ENCODE peak calls at places on chromosomes 6 and 20, in four cellular contexts. One of them, this sample, is unnamed. For H3K4me1, the result is how much of the 10 kb centered on the place peaks cover.

GRCh38 chr6:30530013-30530412 is 26.3 kb downstream of the GNL1 start:
- DNase-seq in fibroblast of lung: no peak
- DNase-seq in neuronal stem cell: no peak
- DNase-seq in heart right ventricle: no peak
- DNase-seq in this sample: no peak

GRCh38 chr20:24144371-24144770 is 155.8 kb upstream of the GGTLC1 start:
- DNase-seq in fibroblast of lung: no peak
- DNase-seq in heart right ventricle: no peak
- DNase-seq in neuronal stem cell: no peak
- DNase-seq in this sample: no peak

GRCh38 chr6:85482206-85483040 is 32.5 kb downstream of the NT5E start:
- DNase-seq in fibroblast of lung: no peak
- DNase-seq in heart right ventricle: peak
- DNase-seq in neuronal stem cell: no peak
- DNase-seq in this sample: no peak

GRCh38 chr6:159577564-159577963 is 115.5 kb downstream of the SOD2 start:
- DNase-seq in neuronal stem cell: no peak
- DNase-seq in fibroblast of lung: no peak
- DNase-seq in heart right ventricle: no peak
- DNase-seq in this sample: no peak

GRCh38 chr20:542777-543368 is 717 bp downstream of the CSNK2A1 start:
- DNase-seq in neuronal stem cell: no peak
- DNase-seq in fibroblast of lung: no peak
- DNase-seq in heart right ventricle: no peak
- DNase-seq in this sample: peak

GRCh38 chr20:18831830-18832229 is 18.2 kb downstream of the SCP2D1 start:
- DNase-seq in neuronal stem cell: no peak
- DNase-seq in heart right ventricle: no peak
- DNase-seq in fibroblast of lung: peak
- DNase-seq in this sample: no peak

GRCh38 chr6:131931063-131931745 is 20.0 kb downstream of the CCN2 start:
- DNase-seq in heart right ventricle: no peak
- DNase-seq in neuronal stem cell: no peak
- DNase-seq in fibroblast of lung: peak
- DNase-seq in this sample: no peak

GRCh38 chr20:63659370-63659769 is 1.3 kb downstream of the RTEL1 start:
- DNase-seq in neuronal stem cell: no peak
- DNase-seq in fibroblast of lung: no peak
- DNase-seq in heart right ventricle: no peak
- DNase-seq in this sample: no peak

GRCh38 chr20:53175135-53175780 is 203.1 kb downstream of the TSHZ2 start:
- DNase-seq in fibroblast of lung: no peak
- DNase-seq in heart right ventricle: no peak
- DNase-seq in neuronal stem cell: no peak
- DNase-seq in this sample: no peak

GRCh38 chr20:44097521-44098255 is 89.3 kb downstream of the JPH2 start:
- DNase-seq in neuronal stem cell: no peak
- DNase-seq in heart right ventricle: no peak
- DNase-seq in fibroblast of lung: peak
- DNase-seq in this sample: no peak

GRCh38 chr6:2739335-2739734 is 11.4 kb downstream of the MYLK4 start:
- DNase-seq in fibroblast of lung: peak
- DNase-seq in heart right ventricle: no peak
- DNase-seq in neuronal stem cell: no peak
- DNase-seq in this sample: no peak

GRCh38 chr6:166567107-166567506 is 19.4 kb downstream of the RAMACL start:
- DNase-seq in heart right ventricle: no peak
- DNase-seq in neuronal stem cell: no peak
- DNase-seq in fibroblast of lung: peak
- DNase-seq in this sample: no peak

GRCh38 chr6:28968476-28968875 is 36.6 kb downstream of the ZNF311 start:
- DNase-seq in fibroblast of lung: no peak
- DNase-seq in heart right ventricle: no peak
- DNase-seq in neuronal stem cell: no peak
- DNase-seq in this sample: no peak

GRCh38 chr6:148563066-148563465 is 183.8 kb upstream of the UST start:
- DNase-seq in fibroblast of lung: no peak
- DNase-seq in heart right ventricle: no peak
- DNase-seq in neuronal stem cell: no peak
- DNase-seq in this sample: no peak

GRCh38 chr20:62745279-62745958 is 36.8 kb downstream of the NTSR1 start:
- DNase-seq in heart right ventricle: no peak
- DNase-seq in neuronal stem cell: no peak
- DNase-seq in fibroblast of lung: no peak
- DNase-seq in this sample: no peak

GRCh38 chr20:45968801-45969711 is 2.9 kb downstream of the ZNF335 start:
- DNase-seq in heart right ventricle: no peak
- DNase-seq in neuronal stem cell: no peak
- DNase-seq in fibroblast of lung: no peak
- DNase-seq in this sample: no peak

DNA sequence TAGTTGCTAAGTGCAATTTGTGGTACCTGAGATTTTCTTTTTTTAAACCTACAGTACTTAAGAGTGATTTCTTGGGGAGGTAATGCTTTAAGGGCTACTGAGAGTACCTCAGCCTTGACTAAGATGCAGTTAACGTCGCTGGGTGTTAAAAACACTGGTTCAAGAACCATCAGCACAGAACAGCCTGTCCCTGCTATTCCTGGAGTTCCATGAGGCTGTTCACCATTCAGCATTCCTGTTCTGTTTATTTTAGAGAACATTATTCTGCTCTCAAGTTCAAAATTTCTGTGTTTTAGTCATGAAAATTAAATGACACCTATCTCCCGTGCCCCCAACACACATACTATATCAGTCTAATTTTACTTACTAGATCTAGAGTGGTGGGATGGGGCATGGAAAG is 1.7 kb upstream of the PRELID3B start:
- DNase-seq in fibroblast of lung: no peak
- DNase-seq in heart right ventricle: no peak
- DNase-seq in neuronal stem cell: no peak
- DNase-seq in this sample: no peak
- H3K4me3 ChIP-seq in fibroblast of lung: no peak
- H3K4me3 ChIP-seq in heart right ventricle: no peak
- H3K4me3 ChIP-seq in neuronal stem cell: no peak
- H3K4me3 ChIP-seq in this sample: no peak

GRCh38 chr20:14664101-14664500 is 326.7 kb upstream of the FLRT3 start:
- DNase-seq in neuronal stem cell: no peak
- DNase-seq in fibroblast of lung: no peak
- DNase-seq in heart right ventricle: no peak
- DNase-seq in this sample: no peak
- H3K27ac ChIP-seq in neuronal stem cell: no peak
- H3K27ac ChIP-seq in fibroblast of lung: no peak
- H3K27ac ChIP-seq in heart right ventricle: no peak
- H3K27ac ChIP-seq in this sample: no peak

DNA sequence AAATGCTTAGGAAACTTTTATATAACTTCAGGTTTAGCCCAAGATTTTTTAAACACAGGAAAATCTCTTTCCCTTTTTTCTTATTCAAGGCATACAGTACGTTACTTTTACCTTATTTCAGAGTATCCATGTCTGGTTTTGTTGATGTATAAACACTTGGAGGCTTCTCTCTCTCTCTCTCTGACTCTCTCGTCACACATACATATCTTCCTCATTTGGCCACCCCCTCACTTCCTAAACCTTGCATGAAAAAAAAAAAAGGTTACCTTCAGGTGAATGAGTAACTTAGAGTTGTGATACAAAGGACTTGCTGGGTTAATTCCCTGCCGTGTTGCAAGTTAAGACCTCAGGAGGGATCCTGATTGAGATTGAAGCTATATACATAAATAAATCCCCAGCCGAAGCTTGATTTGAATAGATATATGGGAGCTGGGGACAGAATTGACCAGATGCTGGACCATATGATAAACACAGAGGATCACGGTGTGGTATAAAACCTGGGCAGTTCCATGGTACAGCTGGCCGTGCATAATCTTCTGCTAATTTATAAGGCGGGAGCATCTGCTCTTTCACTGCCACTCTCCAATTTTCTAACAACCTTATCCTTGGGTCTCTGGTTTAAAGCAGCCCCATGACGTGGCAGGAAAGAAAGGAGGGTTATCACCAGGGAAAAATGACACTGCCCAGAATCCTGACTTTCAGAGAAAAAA is 55.1 kb upstream of the IL20RA start:
- DNase-seq in fibroblast of lung: no peak
- DNase-seq in neuronal stem cell: no peak
- DNase-seq in heart right ventricle: no peak
- DNase-seq in this sample: no peak
- H3K4me1 ChIP-seq in fibroblast of lung: under half
- H3K4me1 ChIP-seq in neuronal stem cell: under half
- H3K4me1 ChIP-seq in heart right ventricle: under half
- H3K4me1 ChIP-seq in this sample: under half

DNA sequence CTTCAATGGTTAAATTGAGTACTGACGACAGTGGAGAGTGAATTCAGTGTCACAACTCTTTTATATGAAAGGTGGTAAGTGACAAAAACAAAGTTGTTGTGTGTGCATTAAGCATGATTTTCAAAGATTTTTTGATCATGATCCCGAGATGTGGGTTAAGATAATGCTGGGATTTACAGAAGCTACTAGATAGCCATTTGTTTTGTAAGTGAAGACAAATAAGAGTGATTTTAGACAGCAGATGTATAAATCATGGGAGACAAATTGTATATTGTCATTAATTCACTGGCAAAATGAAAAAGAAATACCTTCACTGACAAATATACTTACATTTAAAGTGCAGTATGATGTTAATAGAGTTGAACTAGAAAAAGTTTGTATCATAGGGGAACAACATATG is 6.1 kb downstream of the ADGRB3 start:
- DNase-seq in heart right ventricle: no peak
- DNase-seq in neuronal stem cell: no peak
- DNase-seq in fibroblast of lung: no peak
- DNase-seq in this sample: no peak
- H3K4me3 ChIP-seq in heart right ventricle: no peak
- H3K4me3 ChIP-seq in neuronal stem cell: no peak
- H3K4me3 ChIP-seq in fibroblast of lung: no peak
- H3K4me3 ChIP-seq in this sample: no peak

GRCh38 chr20:13492001-13492480 is 146.7 kb downstream of the TASP1 start:
- DNase-seq in heart right ventricle: no peak
- DNase-seq in neuronal stem cell: peak
- DNase-seq in fibroblast of lung: peak
- DNase-seq in this sample: no peak
- H3K27ac ChIP-seq in heart right ventricle: no peak
- H3K27ac ChIP-seq in neuronal stem cell: peak
- H3K27ac ChIP-seq in fibroblast of lung: no peak
- H3K27ac ChIP-seq in this sample: no peak

GRCh38 chr6:12111271-12111670 is 99.2 kb downstream of the HIVEP1 start:
- DNase-seq in heart right ventricle: no peak
- DNase-seq in neuronal stem cell: no peak
- DNase-seq in fibroblast of lung: no peak
- DNase-seq in this sample: no peak
- H3K4me1 ChIP-seq in heart right ventricle: under half
- H3K4me1 ChIP-seq in neuronal stem cell: under half
- H3K4me1 ChIP-seq in fibroblast of lung: under half
- H3K4me1 ChIP-seq in this sample: under half

DNA sequence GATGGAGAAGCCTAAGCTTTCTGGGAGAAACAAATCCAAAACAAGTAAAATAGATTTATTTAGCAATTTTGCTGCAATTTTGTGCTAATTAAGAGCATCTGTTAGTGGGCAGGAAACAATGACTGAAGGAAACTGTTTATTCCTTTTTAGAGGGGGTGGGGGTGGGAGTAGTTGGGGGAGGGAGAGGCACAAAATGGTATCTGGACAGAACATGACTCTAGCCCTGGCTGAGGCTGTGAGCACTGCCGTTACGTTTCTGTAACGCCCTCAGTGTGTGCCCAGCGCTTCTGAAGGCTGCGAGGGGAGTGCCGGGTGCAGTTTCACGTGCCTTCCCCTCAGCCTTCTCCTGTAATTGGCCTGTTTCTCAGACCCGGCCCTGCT is 28.8 kb downstream of the METTL24 start:
- DNase-seq in fibroblast of lung: peak
- DNase-seq in heart right ventricle: no peak
- DNase-seq in neuronal stem cell: no peak
- DNase-seq in this sample: no peak
- H3K4me3 ChIP-seq in fibroblast of lung: peak
- H3K4me3 ChIP-seq in heart right ventricle: no peak
- H3K4me3 ChIP-seq in neuronal stem cell: no peak
- H3K4me3 ChIP-seq in this sample: no peak